ENCODE peak calls at places on chromosomes 12 and 14, in nine cellular contexts. D is activated CD4-positive, alpha-beta T cell treated with anti-CD3 and anti-CD28 coated beads for 48 hours; J is ELR; O is MM.1S; S is HEK293T; B is stromal cell of bone marrow; A is T-helper 2 cell; P is aorta; K is skeletal muscle cell. R is an unnamed sample.

GRCh38 chr14:99576304-99576703 is 27.7 kb downstream of the CCDC85C start:
- DNase-seq in J (no peak), S (no peak), D (no peak), A (no peak), K (no peak), O (no peak), P (no peak), B (no peak), R (peak)

GRCh38 chr14:77275041-77275854 is 4.2 kb upstream of the NGB start:
- DNase-seq in K (no peak), P (peak), A (no peak), D (no peak), O (no peak), S (no peak), J (no peak), B (no peak), R (no peak)

GRCh38 chr12:131438874-131439273 is 272.0 kb upstream of the SFSWAP start:
- DNase-seq in J (no peak), A (no peak), S (no peak), B (no peak), P (no peak), D (no peak), K (no peak), O (no peak), R (no peak)

GRCh38 chr14:77865455-77865854 is 65.5 kb downstream of the ADCK1 start:
- DNase-seq in A (no peak), P (no peak), B (no peak), S (no peak), O (no peak), K (no peak), J (no peak), D (no peak), R (no peak)

GRCh38 chr12:51533799-51534198 is 57.2 kb upstream of the SCN8A start:
- DNase-seq in P (no peak), O (no peak), A (no peak), K (no peak), S (no peak), J (peak), D (no peak), B (peak), R (peak)

GRCh38 chr12:124557518-124558223 is 9.7 kb downstream of the NCOR2 start:
- DNase-seq in J (no peak), P (no peak), D (no peak), K (no peak), O (no peak), S (no peak), B (no peak), A (no peak), R (no peak)

GRCh38 chr14:44316647-44317432 is 190.2 kb downstream of the FSCB start:
- DNase-seq in B (peak), J (peak), P (no peak), A (no peak), O (peak), S (peak), D (peak), K (peak), R (peak)

GRCh38 chr12:52036587-52037171 is 14.6 kb upstream of the NR4A1 start:
- DNase-seq in D (peak), P (peak), S (peak), J (peak), O (peak), B (peak), K (no peak), A (peak), R (peak)

GRCh38 chr12:66092559-66093269 is 37.8 kb downstream of the LLPH start:
- DNase-seq in K (no peak), A (no peak), S (peak), J (peak), B (peak), D (no peak), P (no peak), O (no peak), R (peak)

GRCh38 chr12:109462868-109463692 is 14.0 kb downstream of the KCTD10 start:
- DNase-seq in B (peak), D (no peak), J (peak), P (peak), S (no peak), O (no peak), A (no peak), K (peak), R (peak)

GRCh38 chr12:7387289-7387688 is 56.7 kb downstream of the CD163L1 start:
- DNase-seq in B (no peak), O (no peak), P (no peak), A (no peak), J (no peak), K (no peak), S (no peak), D (no peak), R (no peak)

GRCh38 chr12:111984820-111985219 is 28.1 kb downstream of the TMEM116 start:
- DNase-seq in S (no peak), K (no peak), J (no peak), B (no peak), D (no peak), P (no peak), A (no peak), O (no peak), R (no peak)

GRCh38 chr12:76558684-76559276 is 791 bp downstream of the OSBPL8 start:
- DNase-seq in J (peak), P (peak), B (no peak), O (peak), D (peak), A (peak), K (no peak), S (peak), R (peak)

R was measured in GM23248.